ENCODE peak calls at places on chromosomes 7 and 10, in eight cellular contexts. W is testis, X is AG04450, U is astrocyte of the spinal cord, V is uterus, J is A549, Q is gastrocnemius medialis, E is IMR-90. C is an unnamed sample.

GRCh38 chr7:46934198-46934825 is 647.6 kb downstream of the TNS3 start:
- DNase-seq in W (no peak), X (peak; percentile 23), U (no peak), V (no peak), J (no peak), Q (no peak), E (peak; percentile 53), C (peak; percentile 56)

GRCh38 chr10:78335691-78336401 is 302.2 kb downstream of the RPS24 start:
- DNase-seq in W (no peak), X (peak; percentile 72), U (peak; percentile 89), V (peak; percentile 34), J (no peak), Q (no peak), E (peak; percentile 94), C (no peak)

GRCh38 chr7:102295346-102296178 is 8.9 kb downstream of the SH2B2 start:
- DNase-seq in W (no peak), X (no peak), U (no peak), V (no peak), J (no peak), Q (peak; percentile 63), E (no peak), C (no peak)

GRCh38 chr7:80133361-80134104 is 1.1 kb upstream of the GNAI1 start:
- DNase-seq in W (no peak), X (no peak), U (no peak), V (peak; percentile 27), J (peak; percentile 42), Q (no peak), E (peak; percentile 50), C (no peak)

GRCh38 chr7:79137942-79138341 is 315.5 kb downstream of the MAGI2 start:
- DNase-seq in W (no peak), X (no peak), U (peak; percentile 62), V (no peak), J (no peak), Q (no peak), E (peak; percentile 73), C (peak; percentile 86)

GRCh38 chr7:112770051-112770450 is 20.1 kb downstream of the TMEM168 start:
- DNase-seq in W (no peak), X (no peak), U (no peak), V (no peak), J (no peak), Q (no peak), E (no peak), C (no peak)

GRCh38 chr10:12703813-12704212 is 297.7 kb downstream of the CCDC3 start:
- DNase-seq in W (no peak), X (peak; percentile 52), U (peak; percentile 83), V (no peak), J (peak; percentile 57), Q (no peak), E (peak; percentile 87), C (peak; percentile 61)

GRCh38 chr10:120077707-120078492 is 185.4 kb downstream of the SEC23IP start:
- DNase-seq in W (no peak), X (no peak), U (no peak), V (no peak), J (no peak), Q (no peak), E (no peak), C (no peak)

GRCh38 chr7:141550694-141551079 is 523 bp upstream of the AGK start:
- DNase-seq in W (peak; percentile 27), X (no peak), U (no peak), V (peak; percentile 14), J (peak; percentile 7), Q (no peak), E (no peak), C (no peak)

DNA sequence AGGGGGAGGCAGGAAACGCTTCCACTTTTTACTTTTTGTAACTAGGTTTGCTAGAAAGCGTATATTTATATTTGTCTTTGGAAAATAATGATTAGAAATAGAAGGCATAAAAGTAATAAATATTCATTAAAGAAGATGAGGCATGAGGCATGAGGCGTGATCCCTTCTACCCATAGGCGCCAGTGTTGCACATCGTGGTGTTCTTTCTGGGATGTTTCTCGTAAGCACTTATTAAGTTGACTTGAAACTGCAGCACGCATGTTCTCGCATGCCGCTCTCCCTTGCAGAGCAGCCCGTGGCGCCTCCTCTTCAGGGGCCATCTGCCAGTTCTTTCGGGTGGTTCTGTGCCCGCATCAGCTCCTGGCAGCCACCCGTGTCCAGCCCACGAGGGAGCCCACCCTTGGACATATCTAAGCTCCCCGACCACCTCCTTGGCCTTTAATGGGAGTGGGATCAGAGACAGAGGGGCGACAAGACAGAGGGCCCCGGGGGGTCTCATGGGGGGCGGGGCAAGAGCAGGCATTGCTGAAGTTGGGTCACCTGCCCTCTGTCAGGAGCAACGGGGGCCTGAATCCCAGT is 28.5 kb upstream of the CSGALNACT2 start:
- DNase-seq in W (no peak), X (no peak), U (no peak), V (no peak), J (no peak), Q (no peak), E (no peak), C (no peak)
- TF ChIP-seq CTCF in W (no peak), X (no peak), U (no peak), V (no peak), J (no peak), Q (no peak), E (no peak), C (no peak)

GRCh38 chr7:98066208-98066607 is 40.5 kb upstream of the LMTK2 start:
- DNase-seq in W (no peak), X (no peak), U (no peak), V (no peak), J (no peak), Q (no peak), E (no peak), C (no peak)
- H3K4me3 ChIP-seq in W (no peak overlapping the region), X (no peak overlapping the region), U (no peak overlapping the region), V (no peak overlapping the region), J (no peak overlapping the region), Q (no peak overlapping the region), E (no peak overlapping the region), C (no peak overlapping the region)

GRCh38 chr7:77908664-77909063 is 110.1 kb downstream of the PHTF2 start:
- DNase-seq in W (no peak), X (no peak), U (no peak), V (no peak), J (no peak), Q (no peak), E (no peak), C (no peak)

GRCh38 chr7:77907281-77907680 is 108.7 kb downstream of the PHTF2 start:
- DNase-seq in W (no peak), X (no peak), U (no peak), V (no peak), J (no peak), Q (no peak), E (no peak), C (peak; percentile 33)

GRCh38 chr7:77904252-77904651 is 105.7 kb downstream of the PHTF2 start:
- DNase-seq in W (no peak), X (no peak), U (no peak), V (no peak), J (no peak), Q (no peak), E (peak; percentile 21), C (no peak)

GRCh38 chr7:77903597-77903996 is 105.0 kb downstream of the PHTF2 start:
- DNase-seq in W (no peak), X (no peak), U (no peak), V (no peak), J (peak; percentile 49), Q (peak; percentile 84), E (peak; percentile 2), C (no peak)
- TF ChIP-seq CTCF in W (no peak), X (peak; percentile 20), U (no peak), V (no peak), J (peak; percentile 38), Q (peak; percentile 27), E (peak; percentile 19), C (peak; percentile 30)

DNA sequence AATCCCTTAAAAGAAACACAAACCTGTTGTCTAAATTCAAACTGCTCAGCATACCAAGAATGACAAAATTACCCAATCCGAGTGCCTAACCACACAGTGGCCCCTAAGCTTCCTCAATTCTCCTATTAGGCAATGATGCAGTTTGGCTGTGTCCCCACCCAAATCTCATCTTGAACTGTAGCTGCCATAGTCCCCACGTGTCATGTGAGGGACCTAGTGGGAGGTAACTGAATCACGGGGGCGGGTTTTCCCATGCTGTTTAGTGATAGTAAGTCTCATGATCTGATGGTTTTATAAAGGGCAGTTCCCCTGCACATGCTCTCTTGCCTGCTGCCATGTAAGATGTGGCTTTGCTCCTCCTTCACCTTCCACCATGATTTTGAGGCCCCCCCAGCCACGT is 21.9 kb downstream of the PSAP start:
- DNase-seq in W (no peak), X (no peak), U (no peak), V (no peak), J (no peak), Q (peak; percentile 65), E (no peak), C (peak; percentile 36)
- H3K4me3 ChIP-seq in W (no peak overlapping the region), X (no peak overlapping the region), U (no peak overlapping the region), V (no peak overlapping the region), J (no peak overlapping the region), Q (no peak overlapping the region), E (no peak overlapping the region), C (no peak overlapping the region)

GRCh38 chr10:130110236-130111114 is at the start of gene C10orf143:
- DNase-seq in W (peak; percentile 99), X (peak; percentile 94), U (peak; percentile 99), V (peak; percentile 98), J (peak; percentile 98), Q (peak; percentile 97), E (peak; percentile 96), C (peak; percentile 98)

GRCh38 chr10:130111115-130111847 is 651 bp upstream of the C10orf143 start:
- DNase-seq in W (peak; percentile 99), X (peak; percentile 92), U (peak; percentile 99), V (peak; percentile 97), J (peak; percentile 98), Q (peak; percentile 96), E (peak; percentile 97), C (peak; percentile 97)

GRCh38 chr10:130108934-130109604 is 1.6 kb downstream of the C10orf143 start:
- DNase-seq in W (no peak), X (no peak), U (no peak), V (no peak), J (no peak), Q (no peak), E (no peak), C (no peak)

GRCh38 chr10:130111848-130112180 is 1.2 kb upstream of the C10orf143 start:
- DNase-seq in W (no peak), X (no peak), U (no peak), V (no peak), J (peak; percentile 7), Q (no peak), E (no peak), C (no peak)

DNA sequence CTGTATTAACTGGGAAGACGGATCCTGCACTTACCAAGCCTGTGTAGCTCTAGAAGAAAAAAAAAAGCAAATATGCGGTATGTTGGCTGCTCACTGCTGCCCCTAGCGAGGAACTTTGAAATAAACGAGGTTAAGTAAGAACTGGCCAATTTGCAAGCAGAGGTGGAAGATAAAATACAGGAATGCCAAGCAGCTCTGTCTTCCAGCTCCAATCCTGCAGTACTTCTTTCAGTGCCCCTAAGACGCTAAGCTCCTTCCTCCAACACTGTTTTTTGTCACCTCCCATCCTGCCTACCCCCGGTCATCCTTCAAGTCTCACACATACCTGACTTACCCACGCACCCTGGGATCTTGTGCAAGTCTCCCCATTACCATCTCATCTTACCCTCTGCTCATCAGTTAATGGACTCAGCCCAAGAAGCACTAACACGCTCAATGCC is 814 bp downstream of the C10orf143 start:
- DNase-seq in W (peak; percentile 88), X (peak; percentile 78), U (peak; percentile 90), V (peak; percentile 88), J (peak; percentile 85), Q (peak; percentile 62), E (peak; percentile 85), C (peak; percentile 88)
- TF ChIP-seq CTCF in W (peak; percentile 90), X (peak; percentile 86), U (peak; percentile 77), V (peak; percentile 77), J (peak; percentile 71), Q (peak; percentile 72), E (peak; percentile 85), C (peak; percentile 80)

C was measured in fibroblast of villous mesenchyme.